ENCODE peak calls at places on chromosomes 1 and 21, in four cellular contexts. I, A, M and B are unnamed samples. For H3K4me1, the result is how much of the 10 kb centered on the place peaks cover.

GRCh38 chr1:238738942-238739341 is 647.4 kb upstream of the CHRM3 start:
- DNase-seq in A (no peak), I (peak), M (no peak), B (no peak)

GRCh38 chr1:109777980-109778625 is 14.4 kb upstream of the EPS8L3 start:
- DNase-seq in A (no peak), I (no peak), M (no peak), B (no peak)

GRCh38 chr1:8020032-8020431 is 6.1 kb downstream of the ERRFI1 start:
- DNase-seq in I (no peak), M (peak), A (no peak), B (peak)

GRCh38 chr1:151612506-151613274 is 840 bp downstream of the SNX27 start:
- DNase-seq in A (peak), I (peak), M (peak), B (no peak)

GRCh38 chr21:44927587-44928461 is 7.1 kb upstream of the ITGB2 start:
- DNase-seq in I (no peak), A (no peak), M (peak), B (peak)

GRCh38 chr1:165355977-165356811 is at the start of gene LMX1A:
- DNase-seq in M (peak), A (no peak), I (peak), B (no peak)

GRCh38 chr1:41964400-41964799 is 45.7 kb upstream of the HIVEP3 start:
- DNase-seq in M (no peak), A (no peak), I (no peak), B (no peak)

GRCh38 chr1:243890576-243890975 is 40.5 kb upstream of the AKT3 start:
- DNase-seq in I (no peak), A (no peak), M (no peak), B (no peak)

GRCh38 chr1:155981266-155982088 is 3.1 kb upstream of the ARHGEF2 start:
- DNase-seq in M (no peak), A (no peak), I (no peak), B (peak)

GRCh38 chr1:34320081-34320480 is 143.4 kb downstream of the C1orf94 start:
- DNase-seq in M (no peak), A (no peak), I (no peak), B (no peak)

GRCh38 chr1:35574655-35575400 is 1.7 kb downstream of the TFAP2E start:
- DNase-seq in M (no peak), I (no peak), A (no peak), B (no peak)

GRCh38 chr1:191533254-191533653 is 625.0 kb upstream of the RGS18 start:
- DNase-seq in I (no peak), A (no peak), M (no peak), B (no peak)

GRCh38 chr1:206834711-206835110 is 30.7 kb upstream of the IL20 start:
- DNase-seq in A (no peak), I (no peak), M (no peak), B (no peak)

GRCh38 chr1:43858324-43858723 is 75.3 kb upstream of the ARTN start:
- DNase-seq in A (no peak), I (peak), M (peak), B (peak)

GRCh38 chr1:175003521-175003920 is 3.8 kb downstream of the CACYBP start:
- DNase-seq in I (no peak), M (no peak), A (no peak), B (no peak)

GRCh38 chr1:235289859-235290739 is 37.9 kb downstream of the ARID4B start:
- DNase-seq in I (no peak), M (no peak), A (no peak), B (no peak)

GRCh38 chr1:229271448-229272120 is 673 bp downstream of the RAB4A start:
- DNase-seq in I (peak), M (no peak), A (no peak), B (no peak)

GRCh38 chr1:1061682-1062363 is 12.3 kb downstream of the RNF223 start:
- DNase-seq in M (no peak), A (no peak), I (peak), B (no peak)

GRCh38 chr1:22190731-22191130 is 47.8 kb upstream of the WNT4 start:
- DNase-seq in A (no peak), I (no peak), M (no peak), B (no peak)

GRCh38 chr1:99727575-99728190 is 38.8 kb downstream of the FRRS1 start:
- DNase-seq in M (no peak), I (peak), A (no peak), B (no peak)

GRCh38 chr1:226882631-226883409 is 12.4 kb downstream of the PSEN2 start:
- DNase-seq in A (no peak), I (no peak), M (no peak), B (no peak)

GRCh38 chr1:70961374-70961773 is 86.2 kb downstream of the PTGER3 start:
- DNase-seq in M (no peak), I (no peak), A (no peak), B (no peak)

GRCh38 chr1:114466334-114467014 is 44.5 kb downstream of the TRIM33 start:
- DNase-seq in M (no peak), A (no peak), I (no peak), B (no peak)

GRCh38 chr1:204255966-204256365 is 42.2 kb upstream of the GOLT1A start:
- DNase-seq in A (no peak), M (no peak), I (no peak), B (no peak)

GRCh38 chr1:27137022-27137542 is 17.8 kb downstream of the SLC9A1 start:
- DNase-seq in I (no peak), A (no peak), M (no peak), B (no peak)

GRCh38 chr1:32963746-32964460 is 706 bp downstream of the RNF19B start:
- DNase-seq in I (peak), A (peak), M (peak), B (peak)

GRCh38 chr1:17572264-17572985 is 32.9 kb downstream of the ARHGEF10L start:
- DNase-seq in I (peak), A (no peak), M (no peak), B (no peak)

GRCh38 chr1:95957748-95958147 is 723.7 kb downstream of the RWDD3 start:
- DNase-seq in A (no peak), I (no peak), M (no peak), B (no peak)

GRCh38 chr1:203557390-203557789 is 63.4 kb downstream of the OPTC start:
- DNase-seq in A (no peak), I (no peak), M (peak), B (peak)

GRCh38 chr1:223815865-223816264 is 29.9 kb downstream of the TP53BP2 start:
- DNase-seq in A (no peak), I (no peak), M (peak), B (peak)

GRCh38 chr1:181105134-181106021 is 16.9 kb downstream of the IER5 start:
- DNase-seq in A (peak), I (peak), M (peak), B (peak)

GRCh38 chr1:163093169-163093568 is 24.0 kb downstream of the RGS4 start:
- DNase-seq in I (no peak), A (no peak), M (no peak), B (no peak)

GRCh38 chr1:183403386-183403957 is 14.7 kb downstream of the NMNAT2 start:
- DNase-seq in M (no peak), A (no peak), I (peak), B (no peak)

GRCh38 chr1:100793661-100794060 is 74.1 kb downstream of the VCAM1 start:
- DNase-seq in A (no peak), I (no peak), M (peak), B (peak)

DNA sequence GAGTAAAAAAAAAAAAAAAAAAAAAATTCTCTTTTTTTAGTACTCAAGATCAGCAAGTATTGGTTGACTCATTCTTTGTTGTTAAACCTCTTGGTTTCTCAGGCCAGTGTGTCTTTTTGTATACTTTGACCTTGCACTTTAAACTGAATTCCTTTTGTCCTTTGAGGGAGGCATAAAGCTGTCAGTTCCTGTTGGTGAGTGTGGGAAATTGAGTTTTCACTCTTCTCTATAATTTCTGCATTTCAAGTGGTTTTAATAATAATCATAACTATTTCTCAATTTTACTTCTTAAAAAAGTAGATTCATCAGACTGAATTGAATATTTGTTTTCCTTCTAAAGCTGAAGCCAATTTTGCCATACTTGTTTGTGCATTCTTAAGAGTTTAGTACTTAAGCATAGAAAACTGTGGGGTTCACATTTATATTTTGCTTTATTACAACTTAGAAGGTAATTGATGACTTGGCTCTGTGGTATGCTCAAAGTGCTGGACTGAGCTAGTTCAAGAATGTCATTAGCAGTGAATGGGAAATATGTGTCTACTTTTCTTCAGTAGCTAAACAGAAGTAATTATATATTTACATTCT is 43.4 kb downstream of the ITSN1 start:
- DNase-seq in I (no peak), A (no peak), M (peak), B (peak)
- H3K4me1 ChIP-seq in I (under half), A (under half), M (under half), B (half or more)

GRCh38 chr1:25145775-25146381 is 86.4 kb downstream of the SYF2 start:
- DNase-seq in A (no peak), I (no peak), M (peak), B (no peak)

GRCh38 chr1:25148673-25149300 is 83.5 kb downstream of the SYF2 start:
- DNase-seq in A (no peak), M (peak), I (peak), B (no peak)

GRCh38 chr1:25146382-25146855 is 85.9 kb downstream of the SYF2 start:
- DNase-seq in M (no peak), A (no peak), I (no peak), B (no peak)

GRCh38 chr1:25150998-25151397 is 81.3 kb downstream of the SYF2 start:
- DNase-seq in M (no peak), I (no peak), A (no peak), B (no peak)
- H3K4me1 ChIP-seq in M (under half), I (under half), A (under half), B (under half)

GRCh38 chr1:65277605-65278343 is 31.6 kb upstream of the DNAJC6 start:
- DNase-seq in I (no peak), A (no peak), M (no peak), B (no peak)
- H3K4me1 ChIP-seq in I (half or more), A (under half), M (under half), B (under half)

GRCh38 chr1:94413311-94413710 is 4.9 kb upstream of the ABCD3 start:
- DNase-seq in A (no peak), M (no peak), I (no peak), B (no peak)

GRCh38 chr1:94417962-94418663 is at the start of gene ABCD3:
- DNase-seq in A (peak), I (peak), M (peak), B (peak)

GRCh38 chr1:94416901-94417701 is 1.1 kb upstream of the ABCD3 start:
- DNase-seq in M (peak), I (no peak), A (no peak), B (peak)

GRCh38 chr1:94418664-94419655 is 771 bp downstream of the ABCD3 start:
- DNase-seq in I (peak), A (peak), M (peak), B (peak)

DNA sequence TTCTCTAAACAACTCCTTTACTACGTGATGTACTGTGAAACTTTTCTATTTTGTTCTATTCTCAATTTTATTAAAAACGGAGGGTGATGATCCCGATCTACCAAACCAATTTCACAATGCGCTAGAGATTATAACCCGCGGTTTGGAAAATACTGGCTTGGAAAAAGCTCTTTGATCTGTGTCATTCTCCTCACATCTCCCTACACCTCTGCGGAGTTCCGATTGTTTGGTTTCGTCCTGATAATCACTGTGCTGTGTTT is 557 bp upstream of the ABCD3 start:
- DNase-seq in I (no peak), A (no peak), M (no peak), B (no peak)
- H3K4me1 ChIP-seq in I (under half), A (under half), M (under half), B (under half)

GRCh38 chr1:40392206-40392605 is 18.7 kb downstream of the SMAP2 start:
- DNase-seq in M (no peak), I (peak), A (no peak), B (no peak)
- H3K4me1 ChIP-seq in M (under half), I (under half), A (under half), B (under half)

GRCh38 chr1:153959454-153959853 is 1.0 kb upstream of the CRTC2 start:
- DNase-seq in M (no peak), I (no peak), A (no peak), B (no peak)

GRCh38 chr1:153958111-153958960 is at the start of gene CRTC2:
- DNase-seq in M (peak), A (peak), I (peak), B (peak)

GRCh38 chr1:153957744-153958110 is 685 bp downstream of the CRTC2 start:
- DNase-seq in A (no peak), I (no peak), M (peak), B (no peak)

GRCh38 chr1:153960206-153960605 is 1.8 kb upstream of the CRTC2 start:
- DNase-seq in M (no peak), I (no peak), A (no peak), B (no peak)

DNA sequence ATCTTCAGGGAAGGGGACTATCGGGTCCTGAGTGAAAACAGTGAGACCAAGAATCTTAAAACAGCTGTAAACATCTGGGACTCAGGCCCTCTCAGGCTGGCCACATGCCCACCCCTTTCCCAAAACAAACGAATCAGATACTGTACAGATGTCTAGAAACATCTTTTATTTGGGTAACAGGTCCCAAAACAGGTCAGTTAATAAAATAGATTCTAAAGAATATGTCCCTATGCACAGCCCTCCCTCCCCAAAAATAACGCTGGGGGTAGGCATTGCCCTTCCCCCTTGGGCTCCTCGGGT is 499 bp upstream of the CRTC2 start:
- DNase-seq in A (no peak), I (no peak), M (no peak), B (no peak)
- H3K4me1 ChIP-seq in A (under half), I (under half), M (under half), B (under half)